ENCODE peak calls at places on chromosome 7, in five cellular contexts. Q, U, X, O and M are unnamed samples.

GRCh38 chr7:1950623-1951523 is 280.8 kb downstream of the ELFN1 start:
- DNase-seq in Q (no peak), U (peak; percentile 57), X (no peak), O (peak; percentile 19), M (no peak)

GRCh38 chr7:3217166-3217565 is 83.9 kb upstream of the SDK1 start:
- DNase-seq in Q (no peak), U (peak; percentile 45), X (no peak), O (peak; percentile 69), M (peak; percentile 18)

GRCh38 chr7:91787923-91788322 is 92.6 kb downstream of the MTERF1 start:
- DNase-seq in Q (no peak), U (no peak), X (no peak), O (no peak), M (no peak)

GRCh38 chr7:90607196-90607595 is 11.1 kb downstream of the CDK14 start:
- DNase-seq in Q (no peak), U (no peak), X (no peak), O (no peak), M (no peak)

GRCh38 chr7:89064831-89065230 is 269.3 kb upstream of the TEX47 start:
- DNase-seq in Q (no peak), U (no peak), X (no peak), O (peak; percentile 4), M (no peak)

GRCh38 chr7:104529567-104529966 is 201.2 kb downstream of the LHFPL3 start:
- DNase-seq in Q (no peak), U (no peak), X (no peak), O (no peak), M (no peak)

GRCh38 chr7:43834463-43835251 is 34.7 kb downstream of the MRPS24 start:
- DNase-seq in Q (no peak), U (no peak), X (no peak), O (peak; percentile 10), M (no peak)

GRCh38 chr7:41447106-41448042 is 255.5 kb downstream of the INHBA start:
- DNase-seq in Q (no peak), U (no peak), X (no peak), O (no peak), M (no peak)

GRCh38 chr7:137325927-137326326 is 17.6 kb downstream of the PTN start:
- DNase-seq in Q (no peak), U (no peak), X (no peak), O (no peak), M (no peak)

GRCh38 chr7:115195208-115195607 is 273.3 kb downstream of the MDFIC start:
- DNase-seq in Q (no peak), U (no peak), X (no peak), O (no peak), M (no peak)

GRCh38 chr7:29177963-29178612 is 16.5 kb upstream of the CHN2 start:
- DNase-seq in Q (no peak), U (peak; percentile 33), X (peak; percentile 31), O (peak; percentile 5), M (no peak)

GRCh38 chr7:42080831-42081230 is 156.2 kb downstream of the GLI3 start:
- DNase-seq in Q (no peak), U (no peak), X (no peak), O (no peak), M (no peak)

GRCh38 chr7:73738220-73738611 is 386 bp downstream of the ABHD11 start:
- DNase-seq in Q (peak; percentile 74), U (peak; percentile 61), X (peak; percentile 22), O (peak; percentile 17), M (peak; percentile 64)

GRCh38 chr7:145036592-145037386 is 200.9 kb upstream of the TPK1 start:
- DNase-seq in Q (peak; percentile 74), U (peak; percentile 10), X (no peak), O (no peak), M (no peak)

GRCh38 chr7:91248996-91249395 is 15.2 kb upstream of the FZD1 start:
- DNase-seq in Q (no peak), U (no peak), X (no peak), O (peak; percentile 20), M (no peak)

GRCh38 chr7:92025260-92025659 is 84.6 kb downstream of the AKAP9 start:
- DNase-seq in Q (no peak), U (no peak), X (no peak), O (peak; percentile 87), M (no peak)

GRCh38 chr7:108055541-108056135 is 52.7 kb upstream of the LAMB1 start:
- DNase-seq in Q (peak; percentile 3), U (no peak), X (no peak), O (no peak), M (no peak)

GRCh38 chr7:82865856-82866255 is 296.8 kb downstream of the PCLO start:
- DNase-seq in Q (no peak), U (no peak), X (no peak), O (no peak), M (no peak)

GRCh38 chr7:7761340-7761973 is 43.0 kb upstream of the RPA3 start:
- DNase-seq in Q (no peak), U (no peak), X (no peak), O (peak; percentile 48), M (no peak)

GRCh38 chr7:18534481-18534880 is 38.9 kb downstream of the HDAC9 start:
- DNase-seq in Q (no peak), U (no peak), X (no peak), O (peak; percentile 18), M (no peak)

GRCh38 chr7:98613601-98614425 is 3.3 kb upstream of the NPTX2 start:
- DNase-seq in Q (peak; percentile 87), U (no peak), X (no peak), O (peak; percentile 34), M (no peak)

GRCh38 chr7:114109299-114109698 is 190.5 kb upstream of the PPP1R3A start:
- DNase-seq in Q (no peak), U (no peak), X (no peak), O (no peak), M (no peak)

GRCh38 chr7:13044309-13044708 is 356.9 kb downstream of the ARL4A start:
- DNase-seq in Q (peak; percentile 8), U (no peak), X (no peak), O (no peak), M (no peak)

GRCh38 chr7:32070406-32071360 is at the start of gene PDE1C:
- DNase-seq in Q (peak; percentile 64), U (peak; percentile 75), X (no peak), O (no peak), M (no peak)

GRCh38 chr7:32070051-32070405 is 179 bp downstream of the PDE1C start:
- DNase-seq in Q (no peak), U (no peak), X (no peak), O (no peak), M (no peak)

GRCh38 chr7:32073533-32073932 is 3.3 kb upstream of the PDE1C start:
- DNase-seq in Q (no peak), U (no peak), X (no peak), O (peak; percentile 79), M (no peak)

GRCh38 chr7:32071466-32072091 is 1.4 kb upstream of the PDE1C start:
- DNase-seq in Q (no peak), U (no peak), X (no peak), O (no peak), M (no peak)

DNA sequence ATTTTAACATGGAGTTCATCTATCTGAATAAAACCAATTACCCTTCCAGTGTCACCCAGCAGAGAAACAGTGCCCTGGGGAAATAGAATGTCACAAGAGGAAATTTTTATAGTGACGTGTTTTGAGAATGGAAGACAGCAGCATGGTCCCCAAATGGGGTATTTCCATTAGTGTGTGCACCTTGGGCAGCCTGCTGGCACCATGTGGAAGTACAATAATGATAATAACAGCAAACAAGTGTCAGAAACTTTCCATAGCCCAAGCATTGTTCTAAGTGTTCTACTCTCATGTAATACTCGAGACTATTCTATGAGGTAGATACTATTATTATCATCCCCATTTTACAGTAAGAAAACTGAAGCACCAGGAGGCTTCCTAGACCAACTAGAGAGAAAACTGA is 2.2 kb upstream of the PDE1C start:
- DNase-seq in Q (no peak), U (no peak), X (no peak), O (no peak), M (no peak)
- H3K4me1 ChIP-seq in Q (no peaks in the 10 kb centered on the region), U (peaks cover 18% of the 10 kb centered on the region), X (peaks cover 42% of the 10 kb centered on the region), O (peaks cover 5% of the 10 kb centered on the region), M (no peaks in the 10 kb centered on the region)

GRCh38 chr7:4733936-4734528 is 41.4 kb upstream of the AP5Z1 start:
- DNase-seq in Q (no peak), U (no peak), X (no peak), O (no peak), M (no peak)

GRCh38 chr7:4737300-4737699 is 38.1 kb upstream of the AP5Z1 start:
- DNase-seq in Q (no peak), U (no peak), X (no peak), O (no peak), M (no peak)

GRCh38 chr7:4731803-4732202 is 43.6 kb upstream of the AP5Z1 start:
- DNase-seq in Q (no peak), U (no peak), X (no peak), O (no peak), M (no peak)

GRCh38 chr7:4730971-4731370 is 44.5 kb upstream of the AP5Z1 start:
- DNase-seq in Q (no peak), U (no peak), X (no peak), O (no peak), M (no peak)

GRCh38 chr7:4734587-4735365 is 40.6 kb upstream of the AP5Z1 start:
- DNase-seq in Q (no peak), U (no peak), X (no peak), O (no peak), M (no peak)
- H3K27ac ChIP-seq in Q (no peak overlapping the region), U (no peak overlapping the region), X (no peak overlapping the region), O (no peak overlapping the region), M (peak overlapping the region; percentile 61)

GRCh38 chr7:50069613-50070012 is 23.4 kb downstream of the ZPBP start:
- DNase-seq in Q (no peak), U (peak; percentile 23), X (no peak), O (peak; percentile 2), M (peak; percentile 44)

GRCh38 chr7:50068850-50069551 is 24.0 kb downstream of the ZPBP start:
- DNase-seq in Q (no peak), U (no peak), X (no peak), O (peak; percentile 61), M (no peak)

GRCh38 chr7:50073093-50073492 is 20.0 kb downstream of the ZPBP start:
- DNase-seq in Q (no peak), U (no peak), X (no peak), O (no peak), M (no peak)

GRCh38 chr7:50068026-50068425 is 25.0 kb downstream of the ZPBP start:
- DNase-seq in Q (peak; percentile 4), U (no peak), X (no peak), O (peak; percentile 4), M (no peak)
- TF ChIP-seq CTCF in Q (no peak), U (no peak), X (peak; percentile 14), O (peak; percentile 14), M (no peak)

DNA sequence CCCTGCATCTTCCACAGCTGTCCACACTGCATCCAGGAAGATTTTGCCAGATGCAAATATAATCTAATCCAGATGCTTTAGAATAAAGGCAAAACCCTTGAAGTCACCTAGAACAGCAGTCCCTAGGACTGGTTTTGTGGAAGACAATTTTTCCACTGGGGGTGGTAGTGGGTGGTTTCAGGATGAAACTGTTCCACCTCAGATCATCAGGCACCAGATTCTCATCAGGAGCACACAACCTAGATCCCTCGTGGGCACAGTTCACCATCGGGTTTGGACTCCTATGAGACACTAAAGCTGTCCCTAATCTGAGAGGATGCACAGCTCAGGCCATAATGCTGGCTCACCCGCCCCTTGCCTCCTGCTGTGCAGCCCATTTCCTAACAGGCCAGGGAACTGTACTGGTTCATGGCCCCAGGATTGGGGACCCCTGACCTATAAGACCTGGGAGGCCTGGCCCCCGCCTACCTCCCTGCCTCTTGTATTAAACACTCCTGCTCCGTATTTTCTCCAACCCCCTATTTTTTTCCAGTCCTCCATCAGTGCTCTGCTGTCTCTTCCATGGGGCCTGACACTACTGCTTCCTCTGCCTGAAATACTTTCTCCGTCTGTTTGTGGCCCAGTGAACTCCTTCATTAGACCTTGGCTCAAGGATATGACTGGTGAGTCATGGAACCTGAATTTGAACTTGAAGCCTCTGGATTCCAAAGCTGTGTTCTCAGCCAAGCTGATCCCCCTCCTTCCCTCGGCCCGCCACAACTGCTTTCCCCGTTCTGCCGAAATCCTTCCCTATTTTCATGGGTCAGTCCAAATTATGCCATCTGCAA is 79.9 kb upstream of the RHEB start:
- DNase-seq in Q (no peak), U (no peak), X (no peak), O (peak; percentile 96), M (no peak)
- H3K4me1 ChIP-seq in Q (no peaks in the 10 kb centered on the region), U (peaks cover 38% of the 10 kb centered on the region), X (peaks cover 25% of the 10 kb centered on the region), O (peaks cover 40% of the 10 kb centered on the region), M (no peaks in the 10 kb centered on the region)